ENCODE peak calls at places on chromosomes 1 and 21, in six cellular contexts. E is HAP-1, G is fibroblast of villous mesenchyme, N is aorta, S is tibial artery, B is AG09309. Y is an unnamed sample.

GRCh38 chr1:218376722-218377121 is 31.6 kb downstream of the TGFB2 start:
- DNase-seq in E (no peak), G (no peak), N (no peak), S (no peak), B (no peak), Y (no peak)

GRCh38 chr1:248243204-248243603 is 12.0 kb downstream of the OR2M4 start:
- DNase-seq in E (peak), G (peak), N (no peak), S (no peak), B (no peak), Y (peak)

GRCh38 chr1:218259339-218259738 is 25.8 kb upstream of the RRP15 start:
- DNase-seq in E (no peak), G (no peak), N (no peak), S (no peak), B (no peak), Y (no peak)

GRCh38 chr1:3463013-3463385 is 8.5 kb downstream of the ARHGEF16 start:
- DNase-seq in E (no peak), G (no peak), N (peak), S (no peak), B (no peak), Y (no peak)

GRCh38 chr1:160682983-160683886 is 28.4 kb downstream of the CD48 start:
- DNase-seq in E (no peak), G (no peak), N (no peak), S (no peak), B (no peak), Y (no peak)

GRCh38 chr21:29441651-29442050 is 142.9 kb downstream of the BACH1 start:
- DNase-seq in E (no peak), G (no peak), N (no peak), S (no peak), B (peak), Y (no peak)

GRCh38 chr1:31843506-31843905 is 27.7 kb upstream of the SPOCD1 start:
- DNase-seq in E (no peak), G (peak), N (peak), S (no peak), B (peak), Y (peak)

GRCh38 chr1:184438363-184438762 is 51.5 kb downstream of the C1orf21 start:
- DNase-seq in E (no peak), G (no peak), N (no peak), S (no peak), B (no peak), Y (no peak)

GRCh38 chr1:118773656-118774055 is 214.5 kb downstream of the TBX15 start:
- DNase-seq in E (no peak), G (no peak), N (no peak), S (no peak), B (no peak), Y (no peak)
- H3K4me3 ChIP-seq in E (no peak), G (no peak), N (no peak), S (no peak), B (no peak), Y (no peak)

DNA sequence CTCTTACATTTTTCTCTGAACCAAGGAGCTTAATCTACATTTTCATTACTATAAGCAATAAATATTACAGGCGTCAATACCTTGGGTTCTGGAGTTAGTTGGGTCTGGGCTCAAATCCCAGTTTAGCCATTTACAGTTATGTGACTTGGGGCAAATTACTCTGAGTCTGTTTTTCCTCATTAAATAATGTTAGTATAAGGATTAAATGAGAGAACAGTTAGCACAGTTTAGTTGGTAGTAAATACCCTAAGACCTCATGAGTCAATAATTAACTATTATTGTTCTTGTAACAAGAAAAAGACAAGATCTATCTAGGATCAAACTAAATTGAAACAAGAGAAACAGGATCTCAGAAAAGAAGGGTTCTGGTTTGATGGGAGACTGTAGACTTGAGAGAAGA is 4.6 kb downstream of the C1orf116 start:
- DNase-seq in E (no peak), G (no peak), N (no peak), S (no peak), B (no peak), Y (no peak)
- H3K4me3 ChIP-seq in E (no peak), G (no peak), N (no peak), S (no peak), B (no peak), Y (no peak)

GRCh38 chr1:110551278-110551809 is 32.4 kb upstream of the KCNA10 start:
- DNase-seq in E (no peak), G (no peak), N (no peak), S (no peak), B (no peak), Y (no peak)
- H3K4me3 ChIP-seq in E (no peak), G (no peak), N (no peak), S (no peak), B (no peak), Y (no peak)

DNA sequence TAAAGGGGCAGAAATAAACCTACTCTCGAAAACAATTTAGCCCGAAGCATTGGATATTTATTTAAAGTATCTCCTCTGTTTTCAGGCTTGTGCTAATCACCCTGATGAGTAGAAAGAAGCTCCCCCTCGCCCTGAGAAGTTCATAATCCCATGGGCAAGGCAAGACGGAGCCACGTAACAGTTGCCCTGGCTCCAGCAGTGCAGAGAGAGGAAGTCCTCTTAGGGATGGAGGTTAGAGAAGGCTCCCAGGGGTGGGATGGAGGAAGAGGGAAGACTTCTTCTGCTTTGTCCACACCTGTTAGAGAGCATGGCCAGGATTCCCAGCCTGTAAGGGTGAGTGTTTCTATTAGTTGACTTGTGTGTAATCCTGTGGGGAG is 3.4 kb upstream of the GPR25 start:
- DNase-seq in E (no peak), G (no peak), N (no peak), S (no peak), B (no peak), Y (no peak)
- H3K4me3 ChIP-seq in E (no peak), G (no peak), N (no peak), S (no peak), B (no peak), Y (no peak)

DNA sequence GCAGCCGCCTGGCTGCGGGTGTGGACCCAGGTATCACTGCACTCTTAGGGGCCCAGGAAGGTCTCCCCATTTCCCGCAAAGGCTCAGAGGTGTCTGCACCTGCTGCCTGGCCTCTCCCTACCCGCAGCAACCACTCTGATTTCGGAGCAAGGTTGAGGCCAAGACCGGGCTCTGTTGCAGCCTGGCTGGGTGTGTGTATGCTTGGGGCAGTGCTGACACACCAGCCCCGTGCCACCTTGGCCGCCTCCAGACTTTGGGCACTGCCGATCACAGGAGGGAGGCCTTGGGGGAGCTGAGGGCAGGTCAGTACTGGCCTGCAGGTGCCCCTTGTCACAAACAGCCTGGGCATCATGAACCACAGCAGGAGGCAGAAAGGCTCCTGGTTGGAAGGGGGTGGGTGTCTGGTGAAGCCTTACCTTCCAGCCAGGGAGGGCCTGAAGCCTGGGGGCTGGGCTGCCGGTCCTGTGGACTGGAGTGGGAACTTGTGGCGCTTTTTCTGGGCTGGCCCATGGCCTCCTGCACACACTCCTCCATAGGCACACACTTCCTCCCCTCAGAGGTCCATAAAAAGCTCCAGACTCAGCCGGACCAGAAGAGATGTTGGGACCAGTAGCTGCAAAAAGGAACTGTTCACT is 519.5 kb downstream of the RWDD3 start:
- DNase-seq in E (no peak), G (no peak), N (no peak), S (no peak), B (no peak), Y (no peak)
- H3K4me3 ChIP-seq in E (no peak), G (no peak), N (no peak), S (no peak), B (no peak), Y (no peak)

DNA sequence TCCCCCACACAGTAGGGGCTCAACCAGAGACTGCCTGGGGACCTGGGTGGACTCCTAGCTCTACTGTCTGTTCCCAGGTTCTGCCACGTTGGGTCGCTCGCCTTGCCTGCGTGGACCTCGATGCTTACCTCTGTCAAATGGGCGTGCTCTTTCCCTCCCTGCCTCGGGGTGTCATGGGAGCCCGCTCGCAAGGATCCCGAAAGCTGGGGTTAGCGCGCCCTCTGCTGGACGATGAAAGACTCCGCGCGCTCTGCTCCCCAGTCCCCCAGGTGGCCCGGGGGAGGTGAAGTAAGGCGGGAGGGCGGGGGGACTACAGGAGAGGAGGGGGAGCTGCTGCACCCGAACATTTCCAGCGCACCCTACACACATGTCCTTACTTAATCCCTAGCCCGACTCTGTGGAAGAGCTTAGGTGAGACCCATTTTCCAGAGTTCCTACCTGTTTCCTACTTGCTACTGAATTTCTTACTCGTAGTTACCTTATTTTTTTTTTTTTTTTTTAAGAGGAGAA is 2.3 kb upstream of the BSND start:
- DNase-seq in E (peak), G (peak), N (peak), S (peak), B (no peak), Y (peak)
- H3K4me3 ChIP-seq in E (no peak), G (no peak), N (no peak), S (no peak), B (no peak), Y (no peak)

GRCh38 chr1:7482077-7482476 is 289.0 kb upstream of the VAMP3 start:
- DNase-seq in E (no peak), G (no peak), N (no peak), S (no peak), B (no peak), Y (no peak)
- H3K4me3 ChIP-seq in E (no peak), G (no peak), N (no peak), S (no peak), B (no peak), Y (no peak)

DNA sequence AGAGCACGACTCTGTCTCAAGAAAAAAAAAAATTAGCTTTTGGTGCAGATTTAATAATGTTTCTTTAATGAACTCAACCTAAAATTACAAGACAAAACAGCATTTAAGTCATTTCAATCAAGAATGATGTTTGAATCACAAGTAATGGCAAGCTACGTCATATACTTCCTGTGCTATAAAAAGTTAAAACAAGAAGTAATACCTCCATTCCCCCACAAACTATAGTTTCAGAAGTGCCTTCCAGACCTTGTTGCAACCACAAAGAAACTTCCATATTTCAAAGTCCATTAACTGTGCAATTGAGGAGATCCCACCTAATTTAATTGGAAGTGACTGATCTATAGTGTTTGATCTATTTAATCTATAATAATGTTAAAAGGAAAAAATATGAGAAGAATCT is 15.1 kb downstream of the NRDC start:
- DNase-seq in E (no peak), G (no peak), N (no peak), S (no peak), B (no peak), Y (no peak)
- H3K4me3 ChIP-seq in E (no peak), G (no peak), N (no peak), S (no peak), B (no peak), Y (no peak)

GRCh38 chr1:2190491-2190976 is 4.0 kb downstream of the FAAP20 start:
- DNase-seq in E (no peak), G (no peak), N (no peak), S (no peak), B (no peak), Y (no peak)
- H3K4me3 ChIP-seq in E (no peak), G (peak), N (peak), S (peak), B (peak), Y (peak)

Y was measured in adipocyte.